ENCODE peak calls at places on chromosomes 3 and 15, in five cellular contexts. X is transverse colon, P is thoracic aorta, R is HCT116, L is brain microvascular endothelial cell. C is an unnamed sample.

GRCh38 chr3:32391643-32392529 is at the start of gene CMTM7:
- DNase-seq in P (no peak), L (peak), R (peak), X (peak), C (no peak)

GRCh38 chr15:71595846-71596553 is 214.4 kb upstream of the NR2E3 start:
- DNase-seq in P (no peak), X (no peak), R (no peak), L (no peak), C (no peak)

GRCh38 chr15:93060336-93061248 is 28.4 kb downstream of the RGMA start:
- DNase-seq in L (no peak), P (no peak), R (no peak), X (no peak), C (no peak)

GRCh38 chr3:179247289-179248020 is 3.5 kb downstream of the KCNMB3 start:
- DNase-seq in P (no peak), R (no peak), L (no peak), X (no peak), C (no peak)

GRCh38 chr3:49358884-49359225 is 702 bp upstream of the GPX1 start:
- DNase-seq in P (no peak), R (no peak), X (no peak), L (no peak), C (no peak)

GRCh38 chr3:53823956-53824320 is 22.3 kb downstream of the CHDH start:
- DNase-seq in L (no peak), P (no peak), X (no peak), R (no peak), C (no peak)

GRCh38 chr3:143961351-143961750 is 10.3 kb upstream of the DIPK2A start:
- DNase-seq in P (no peak), X (no peak), R (no peak), L (no peak), C (no peak)

GRCh38 chr3:158470944-158471638 is 99.9 kb upstream of the MLF1 start:
- DNase-seq in L (no peak), R (no peak), X (no peak), P (no peak), C (no peak)

GRCh38 chr3:178634975-178635374 is 98.7 kb downstream of the KCNMB2 start:
- DNase-seq in R (no peak), P (no peak), L (no peak), X (no peak), C (no peak)

GRCh38 chr3:178739720-178740119 is 203.5 kb downstream of the KCNMB2 start:
- DNase-seq in R (no peak), P (no peak), X (no peak), L (no peak), C (no peak)

GRCh38 chr15:92599394-92599970 is 56.1 kb downstream of the FAM174B start:
- DNase-seq in X (no peak), R (no peak), P (no peak), L (peak), C (no peak)

GRCh38 chr3:123759311-123759710 is 124.8 kb downstream of the MYLK start:
- DNase-seq in X (no peak), R (no peak), P (no peak), L (no peak), C (no peak)

GRCh38 chr3:69649120-69649519 is 90.1 kb upstream of the MITF start:
- DNase-seq in X (no peak), R (no peak), P (no peak), L (peak), C (no peak)

GRCh38 chr15:49962044-49962602 is 156.9 kb downstream of the ATP8B4 start:
- DNase-seq in X (no peak), P (no peak), L (no peak), R (no peak), C (no peak)

DNA sequence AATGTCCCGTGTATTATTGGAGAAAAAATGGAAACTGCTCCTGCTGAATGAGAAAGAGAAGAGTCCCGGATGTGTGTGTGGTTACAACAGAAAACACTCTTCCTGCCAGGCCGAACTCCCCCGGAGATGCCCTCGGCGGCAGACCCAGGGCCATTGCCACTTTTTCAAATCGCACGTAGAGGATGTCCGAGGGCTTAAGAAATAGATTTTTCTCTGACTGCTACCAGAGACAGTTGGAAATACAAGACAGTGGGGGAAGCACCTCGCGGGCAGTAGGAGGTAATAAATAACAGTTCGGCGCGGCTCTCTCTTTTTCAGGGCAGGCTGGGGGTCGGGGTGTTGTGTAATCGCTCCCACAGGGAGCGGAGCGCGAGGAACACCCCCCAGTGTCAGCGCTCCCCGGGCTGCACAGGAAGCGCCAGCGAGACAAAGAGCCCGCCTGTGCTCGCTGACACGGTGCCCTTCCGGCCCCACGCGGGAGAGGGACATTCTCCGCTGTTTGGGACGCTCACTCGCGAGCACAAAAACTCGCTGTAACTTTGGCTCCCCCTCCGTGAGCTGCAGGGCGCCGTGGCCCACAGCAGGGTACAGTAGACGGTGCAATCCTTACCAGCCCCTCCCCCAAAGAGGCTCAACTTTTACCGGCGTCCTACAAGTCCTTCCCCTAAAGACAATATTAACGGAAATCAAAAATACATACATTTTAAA is 1.1 kb downstream of the VGLL4 start:
- DNase-seq in R (peak), P (peak), L (peak), X (peak), C (no peak)
- TF ChIP-seq CTCF in R (no peak), P (no peak), L (no peak), X (no peak), C (no peak)

GRCh38 chr3:2837893-2838292 is 272.3 kb downstream of the IL5RA start:
- DNase-seq in P (no peak), X (no peak), R (no peak), L (no peak), C (no peak)
- H3K4me3 ChIP-seq in P (no peak), X (no peak), R (no peak), L (no peak), C (no peak)

GRCh38 chr15:89498574-89498906 is 2.2 kb upstream of the RHCG start:
- DNase-seq in R (no peak), L (no peak), P (no peak), X (no peak), C (no peak)

GRCh38 chr15:89494941-89495637 is 1.3 kb downstream of the RHCG start:
- DNase-seq in X (peak), P (no peak), R (no peak), L (no peak), C (no peak)

GRCh38 chr15:89495638-89496145 is 691 bp downstream of the RHCG start:
- DNase-seq in R (no peak), X (no peak), P (no peak), L (no peak), C (no peak)

GRCh38 chr15:89494006-89494405 is 2.4 kb downstream of the RHCG start:
- DNase-seq in L (no peak), R (no peak), X (no peak), P (no peak), C (no peak)

GRCh38 chr15:89496155-89497098 is at the start of gene RHCG:
- DNase-seq in X (peak), R (no peak), L (peak), P (no peak), C (no peak)
- TF ChIP-seq CTCF in X (peak), R (no peak), L (peak), P (no peak), C (no peak)

DNA sequence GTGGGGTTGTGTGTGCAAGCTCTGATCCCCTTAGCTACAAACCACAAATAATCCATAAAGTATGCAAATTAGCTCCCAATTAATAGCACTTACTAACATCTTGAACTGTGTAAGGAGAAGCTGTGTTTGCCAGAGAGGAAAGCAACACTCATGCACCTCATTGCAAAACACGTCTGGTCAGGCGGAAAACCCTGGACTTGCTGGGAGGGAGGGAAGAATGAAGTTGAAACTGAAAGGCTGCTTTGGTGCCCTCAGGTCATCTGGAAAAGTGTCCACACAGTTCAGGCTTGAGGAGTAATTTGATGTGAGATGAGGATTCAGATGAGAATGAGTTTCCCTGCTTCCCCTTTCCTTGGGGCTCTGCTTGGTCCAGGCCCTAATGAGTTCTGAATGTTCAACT is 185.5 kb upstream of the ANKRD28 start:
- DNase-seq in L (peak), R (no peak), X (no peak), P (no peak), C (no peak)
- H3K4me3 ChIP-seq in L (no peak), R (no peak), X (no peak), P (peak), C (no peak)

GRCh38 chr3:72329354-72329753 is 518.9 kb downstream of the SHQ1 start:
- DNase-seq in P (peak), X (no peak), R (no peak), L (no peak), C (no peak)
- TF ChIP-seq CTCF in P (no peak), X (no peak), R (no peak), L (no peak), C (no peak)

C was measured in LNCaP clone FGC.